ENCODE peak calls at places on chromosomes 13 and 19, in eight cellular contexts. I is kidney epithelial cell; A is Calu3; C is CD4-positive, alpha-beta T cell; E is nephron progenitor cell; U is HCT116; N is keratinocyte; M is D721Med. Q is an unnamed sample.

GRCh38 chr19:12952488-12953455 is 4.3 kb downstream of the GADD45GIP1 start:
- DNase-seq in I (no peak), A (no peak), C (no peak), E (no peak), U (no peak), N (no peak), M (no peak), Q (no peak)

GRCh38 chr13:30601836-30602235 is 15.9 kb upstream of the USPL1 start:
- DNase-seq in I (no peak), A (no peak), C (no peak), E (no peak), U (no peak), N (no peak), M (no peak), Q (peak)

GRCh38 chr19:17052439-17052838 is 22.8 kb downstream of the HAUS8 start:
- DNase-seq in I (no peak), A (peak), C (peak), E (peak), U (peak), N (no peak), M (no peak), Q (peak)

GRCh38 chr13:39273953-39274352 is 235.7 kb downstream of the NHLRC3 start:
- DNase-seq in I (no peak), A (peak), C (no peak), E (no peak), U (no peak), N (no peak), M (no peak), Q (peak)

GRCh38 chr19:52601025-52601973 is 31.2 kb downstream of the ZNF701 start:
- DNase-seq in I (peak), A (peak), C (peak), E (peak), U (peak), N (peak), M (peak), Q (peak)

GRCh38 chr19:33171916-33172359 is 22.2 kb upstream of the LRP3 start:
- DNase-seq in I (no peak), A (no peak), C (no peak), E (no peak), U (no peak), N (no peak), M (no peak), Q (no peak)

GRCh38 chr19:19554074-19555023 is 16.3 kb downstream of the CILP2 start:
- DNase-seq in I (no peak), A (peak), C (peak), E (peak), U (no peak), N (no peak), M (no peak), Q (peak)

GRCh38 chr19:56660381-56661105 is 11.0 kb downstream of the ZNF835 start:
- DNase-seq in I (no peak), A (no peak), C (no peak), E (no peak), U (no peak), N (no peak), M (peak), Q (peak)

GRCh38 chr19:13881692-13882418 is 4.9 kb downstream of the NANOS3 start:
- DNase-seq in I (no peak), A (no peak), C (no peak), E (no peak), U (no peak), N (no peak), M (no peak), Q (peak)

GRCh38 chr19:42352216-42352892 is 26.9 kb downstream of the MEGF8 start:
- DNase-seq in I (no peak), A (no peak), C (no peak), E (no peak), U (no peak), N (no peak), M (no peak), Q (peak)

GRCh38 chr19:39631178-39631577 is 24.5 kb upstream of the LGALS16 start:
- DNase-seq in I (no peak), A (no peak), C (no peak), E (no peak), U (no peak), N (no peak), M (no peak), Q (no peak)

GRCh38 chr13:39405107-39405506 is 197.9 kb downstream of the LHFPL6 start:
- DNase-seq in I (no peak), A (no peak), C (no peak), E (no peak), U (no peak), N (no peak), M (no peak), Q (no peak)

GRCh38 chr13:35700661-35701060 is 224.2 kb upstream of the MAB21L1 start:
- DNase-seq in I (no peak), A (no peak), C (no peak), E (no peak), U (no peak), N (no peak), M (no peak), Q (no peak)

GRCh38 chr19:21151460-21151859 is 9.6 kb downstream of the ZNF431 start:
- DNase-seq in I (no peak), A (no peak), C (no peak), E (no peak), U (no peak), N (no peak), M (no peak), Q (no peak)

GRCh38 chr19:39705578-39706188 is 1.4 kb downstream of the LGALS14 start:
- DNase-seq in I (no peak), A (no peak), C (peak), E (no peak), U (no peak), N (no peak), M (no peak), Q (peak)

GRCh38 chr13:112781881-112782361 is 92.1 kb downstream of the ATP11A start:
- DNase-seq in I (no peak), A (no peak), C (no peak), E (no peak), U (no peak), N (no peak), M (no peak), Q (no peak)

GRCh38 chr19:4361152-4362037 is 18.0 kb downstream of the MPND start:
- DNase-seq in I (no peak), A (no peak), C (no peak), E (no peak), U (no peak), N (no peak), M (no peak), Q (no peak)

GRCh38 chr19:38685666-38686529 is 38.4 kb downstream of the ACTN4 start:
- DNase-seq in I (no peak), A (peak), C (no peak), E (no peak), U (peak), N (no peak), M (no peak), Q (peak)

GRCh38 chr19:50498219-50499056 is 12.6 kb downstream of the JOSD2 start:
- DNase-seq in I (no peak), A (no peak), C (no peak), E (no peak), U (no peak), N (no peak), M (no peak), Q (no peak)

GRCh38 chr13:70849267-70849666 is 741.0 kb upstream of the KLHL1 start:
- DNase-seq in I (no peak), A (no peak), C (no peak), E (no peak), U (no peak), N (no peak), M (no peak), Q (no peak)
- TF ChIP-seq CTCF in I (no peak), A (no peak), C (no peak), E (no peak), U (no peak), N (no peak), M (no peak), Q (no peak)

GRCh38 chr13:46804391-46804815 is 7.4 kb upstream of the ESD start:
- DNase-seq in I (peak), A (peak), C (no peak), E (no peak), U (peak), N (peak), M (no peak), Q (no peak)
- TF ChIP-seq CTCF in I (no peak), A (no peak), C (no peak), E (no peak), U (no peak), N (peak), M (no peak), Q (no peak)

GRCh38 chr13:77946522-77946921 is 27.9 kb upstream of the EDNRB start:
- DNase-seq in I (no peak), A (no peak), C (no peak), E (no peak), U (no peak), N (no peak), M (no peak), Q (no peak)
- TF ChIP-seq CTCF in I (no peak), A (no peak), C (no peak), E (no peak), U (no peak), N (no peak), M (no peak), Q (no peak)

GRCh38 chr19:458091-459042 is 2.5 kb downstream of the SHC2 start:
- DNase-seq in I (no peak), A (no peak), C (no peak), E (no peak), U (no peak), N (no peak), M (no peak), Q (no peak)

GRCh38 chr19:457636-458035 is 3.2 kb downstream of the SHC2 start:
- DNase-seq in I (no peak), A (no peak), C (no peak), E (no peak), U (no peak), N (no peak), M (no peak), Q (no peak)

GRCh38 chr19:455031-455705 is 5.7 kb downstream of the SHC2 start:
- DNase-seq in I (no peak), A (no peak), C (no peak), E (no peak), U (no peak), N (no peak), M (no peak), Q (no peak)

GRCh38 chr19:456547-457110 is 4.2 kb downstream of the SHC2 start:
- DNase-seq in I (no peak), A (no peak), C (no peak), E (no peak), U (no peak), N (no peak), M (no peak), Q (no peak)

GRCh38 chr19:455851-456546 is 4.8 kb downstream of the SHC2 start:
- DNase-seq in I (no peak), A (no peak), C (no peak), E (no peak), U (no peak), N (no peak), M (no peak), Q (no peak)
- TF ChIP-seq CTCF in I (no peak), A (no peak), C (no peak), E (no peak), U (no peak), N (no peak), M (no peak), Q (no peak)

Q was measured in activated CD8-positive, alpha-beta T cell treated with anti-CD3 and anti-CD28 coated beads for 36 hours.